ENCODE peak calls at places on chromosomes 11 and 22, in six cellular contexts. G is adrenal gland, C is uterus, X is body of pancreas, F is aorta, O is GM23248. V is an unnamed sample. For H3K27me3 and H3K9me3, the result is how much of the 10 kb centered on the place peaks cover.

GRCh38 chr11:45333023-45333422 is 46.9 kb upstream of the SYT13 start:
- DNase-seq in G (no peak), C (no peak), X (no peak), F (no peak), O (no peak), V (no peak)

GRCh38 chr11:34600339-34601084 is 20.4 kb upstream of the EHF start:
- DNase-seq in G (peak), C (no peak), X (peak), F (no peak), O (no peak), V (no peak)

GRCh38 chr22:19714320-19715252 is at the start of gene SEPTIN5:
- DNase-seq in G (no peak), C (no peak), X (no peak), F (peak), O (peak), V (no peak)

GRCh38 chr11:134228625-134229024 is 4.2 kb downstream of the VPS26B start:
- DNase-seq in G (no peak), C (no peak), X (no peak), F (no peak), O (peak), V (no peak)

GRCh38 chr11:67632175-67632981 is 2.6 kb upstream of the NUDT8 start:
- DNase-seq in G (no peak), C (peak), X (peak), F (no peak), O (no peak), V (no peak)

GRCh38 chr11:73292481-73292880 is 15.6 kb upstream of the ARHGEF17 start:
- DNase-seq in G (no peak), C (no peak), X (no peak), F (peak), O (peak), V (no peak)

GRCh38 chr11:118917488-118918127 is 8.1 kb downstream of the BCL9L start:
- DNase-seq in G (peak), C (peak), X (peak), F (peak), O (peak), V (no peak)

GRCh38 chr11:3984896-3985295 is 109.7 kb upstream of the RRM1 start:
- DNase-seq in G (no peak), C (peak), X (no peak), F (no peak), O (no peak), V (peak)

GRCh38 chr11:67436459-67437081 is 912 bp downstream of the PTPRCAP start:
- DNase-seq in G (no peak), C (peak), X (no peak), F (no peak), O (no peak), V (peak)

GRCh38 chr11:12131943-12132789 is 21.8 kb downstream of the MICAL2 start:
- DNase-seq in G (no peak), C (no peak), X (no peak), F (no peak), O (no peak), V (no peak)

GRCh38 chr11:33980896-33981295 is 70.6 kb upstream of the CAPRIN1 start:
- DNase-seq in G (no peak), C (no peak), X (no peak), F (no peak), O (no peak), V (no peak)

GRCh38 chr11:101445761-101446160 is 138.0 kb downstream of the TRPC6 start:
- DNase-seq in G (no peak), C (no peak), X (no peak), F (no peak), O (peak), V (no peak)

GRCh38 chr22:40128989-40129388 is 48.7 kb upstream of the TNRC6B start:
- DNase-seq in G (no peak), C (no peak), X (peak), F (no peak), O (no peak), V (no peak)

GRCh38 chr11:12213920-12214319 is 103.5 kb downstream of the MICAL2 start:
- DNase-seq in G (no peak), C (no peak), X (no peak), F (no peak), O (peak), V (no peak)

GRCh38 chr22:44395116-44396005 is 82.6 kb upstream of the SHISAL1 start:
- DNase-seq in G (no peak), C (peak), X (no peak), F (peak), O (no peak), V (no peak)

GRCh38 chr11:7688238-7688826 is 15.0 kb upstream of the CYB5R2 start:
- DNase-seq in G (no peak), C (no peak), X (no peak), F (no peak), O (peak), V (no peak)

GRCh38 chr11:43868852-43869567 is 11.6 kb upstream of the ALKBH3 start:
- DNase-seq in G (peak), C (no peak), X (no peak), F (no peak), O (peak), V (peak)

GRCh38 chr11:11636671-11637070 is 14.9 kb upstream of the GALNT18 start:
- DNase-seq in G (no peak), C (no peak), X (no peak), F (no peak), O (no peak), V (no peak)

GRCh38 chr22:47340851-47341436 is 578.5 kb downstream of the TBC1D22A start:
- DNase-seq in G (no peak), C (no peak), X (no peak), F (no peak), O (peak), V (no peak)

GRCh38 chr11:114082767-114083181 is 23.3 kb downstream of the ZBTB16 start:
- DNase-seq in G (peak), C (no peak), X (peak), F (no peak), O (no peak), V (no peak)

GRCh38 chr11:1548221-1549070 is 23.6 kb downstream of the DUSP8 start:
- DNase-seq in G (peak), C (peak), X (peak), F (peak), O (peak), V (peak)

GRCh38 chr11:62543680-62544444 is 2.7 kb downstream of the AHNAK start:
- DNase-seq in G (no peak), C (no peak), X (no peak), F (peak), O (peak), V (no peak)

GRCh38 chr11:129190087-129190486 is 2.0 kb downstream of the ARHGAP32 start:
- DNase-seq in G (no peak), C (no peak), X (no peak), F (no peak), O (peak), V (no peak)

GRCh38 chr11:5712507-5712906 is 22.9 kb downstream of the TRIM22 start:
- DNase-seq in G (no peak), C (no peak), X (no peak), F (no peak), O (peak), V (no peak)

GRCh38 chr11:116578971-116579687 is 193.7 kb downstream of the BUD13 start:
- DNase-seq in G (no peak), C (peak), X (no peak), F (no peak), O (peak), V (no peak)

GRCh38 chr11:74316772-74317505 is 5.5 kb upstream of the P4HA3 start:
- DNase-seq in G (no peak), C (no peak), X (no peak), F (no peak), O (peak), V (no peak)

GRCh38 chr22:25488244-25489020 is 76.0 kb upstream of the GRK3 start:
- DNase-seq in G (peak), C (peak), X (peak), F (peak), O (peak), V (no peak)

GRCh38 chr11:58227956-58228615 is 632 bp downstream of the OR10Q1 start:
- DNase-seq in G (no peak), C (no peak), X (no peak), F (no peak), O (no peak), V (no peak)

GRCh38 chr11:120168960-120169681 is 31.2 kb upstream of the TRIM29 start:
- DNase-seq in G (peak), C (peak), X (peak), F (peak), O (peak), V (peak)

GRCh38 chr22:49670610-49671330 is 156.9 kb downstream of the BRD1 start:
- DNase-seq in G (no peak), C (no peak), X (no peak), F (peak), O (no peak), V (peak)

GRCh38 chr11:74257934-74258553 is 53.4 kb downstream of the P4HA3 start:
- DNase-seq in G (peak), C (peak), X (peak), F (peak), O (peak), V (no peak)

GRCh38 chr11:2769409-2769778 is 69.6 kb upstream of the KCNQ1OT1 start:
- DNase-seq in G (peak), C (no peak), X (no peak), F (no peak), O (no peak), V (no peak)

GRCh38 chr22:48585916-48586798 is 1241.5 kb downstream of the BRD1 start:
- DNase-seq in G (no peak), C (no peak), X (no peak), F (peak), O (no peak), V (no peak)

GRCh38 chr11:72773291-72773690 is 20.6 kb downstream of the STARD10 start:
- DNase-seq in G (peak), C (peak), X (peak), F (no peak), O (peak), V (no peak)

GRCh38 chr11:2361565-2361964 is 15.5 kb upstream of the CD81 start:
- DNase-seq in G (no peak), C (no peak), X (no peak), F (no peak), O (no peak), V (no peak)

GRCh38 chr11:124123587-124123986 is 8.3 kb downstream of the VWA5A start:
- DNase-seq in G (no peak), C (no peak), X (no peak), F (no peak), O (no peak), V (no peak)

GRCh38 chr11:79438631-79439429 is 2.0 kb downstream of the TENM4 start:
- DNase-seq in G (peak), C (peak), X (peak), F (peak), O (peak), V (no peak)

GRCh38 chr11:79439893-79440450 is 858 bp downstream of the TENM4 start:
- DNase-seq in G (peak), C (peak), X (no peak), F (peak), O (no peak), V (no peak)

GRCh38 chr11:79437981-79438630 is 2.7 kb downstream of the TENM4 start:
- DNase-seq in G (peak), C (no peak), X (no peak), F (peak), O (peak), V (no peak)

GRCh38 chr11:79440451-79441158 is at the start of gene TENM4:
- DNase-seq in G (peak), C (peak), X (peak), F (peak), O (peak), V (no peak)

GRCh38 chr11:79439430-79439892 is 1.4 kb downstream of the TENM4 start:
- DNase-seq in G (peak), C (peak), X (no peak), F (no peak), O (peak), V (no peak)
- H3K27me3 ChIP-seq in G (under half), C (under half), X (under half), F (under half), O (half or more), V (half or more)

DNA sequence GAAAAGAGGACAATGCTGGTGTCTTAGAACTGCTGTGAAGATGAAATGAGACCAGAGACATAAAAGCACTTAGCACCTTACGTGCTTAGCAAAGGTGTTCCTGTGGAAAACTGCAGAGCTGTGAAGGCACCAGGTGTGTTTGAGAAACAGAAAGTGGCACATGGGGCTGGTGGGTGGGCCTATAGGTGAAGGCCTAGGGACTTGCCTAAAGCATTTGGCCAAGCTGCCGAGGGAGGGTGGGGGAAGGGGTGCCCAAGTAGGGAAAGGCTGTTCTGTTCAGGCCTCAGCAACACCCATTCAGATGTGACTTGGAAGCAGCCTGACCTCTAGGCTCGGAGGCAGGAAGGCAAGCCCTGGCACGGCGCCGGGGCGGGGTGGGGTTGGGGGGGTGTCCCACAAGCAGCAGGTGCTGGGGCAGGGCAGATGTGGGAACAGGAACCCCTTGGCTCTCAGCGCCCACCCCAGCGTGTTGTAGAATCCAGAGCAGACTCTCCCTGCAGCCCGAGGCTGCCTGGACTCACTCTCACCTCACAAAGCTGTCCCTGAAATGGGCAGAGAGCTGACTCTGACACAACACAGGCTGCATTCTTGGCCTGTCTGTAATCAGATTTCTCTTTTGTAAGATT is 366.7 kb upstream of the NARS2 start:
- DNase-seq in G (no peak), C (no peak), X (no peak), F (no peak), O (no peak), V (no peak)
- H3K27ac ChIP-seq in G (no peak), C (no peak), X (no peak), F (no peak), O (no peak), V (no peak)

GRCh38 chr11:14347494-14347893 is 11.5 kb downstream of the RRAS2 start:
- DNase-seq in G (no peak), C (no peak), X (no peak), F (no peak), O (no peak), V (no peak)

GRCh38 chr11:14346303-14346702 is 12.7 kb downstream of the RRAS2 start:
- DNase-seq in G (no peak), C (no peak), X (no peak), F (no peak), O (no peak), V (no peak)

GRCh38 chr11:14347991-14348390 is 11.0 kb downstream of the RRAS2 start:
- DNase-seq in G (no peak), C (no peak), X (no peak), F (no peak), O (no peak), V (no peak)

GRCh38 chr11:14342906-14343305 is 16.1 kb downstream of the RRAS2 start:
- DNase-seq in G (no peak), C (no peak), X (no peak), F (no peak), O (peak), V (no peak)

DNA sequence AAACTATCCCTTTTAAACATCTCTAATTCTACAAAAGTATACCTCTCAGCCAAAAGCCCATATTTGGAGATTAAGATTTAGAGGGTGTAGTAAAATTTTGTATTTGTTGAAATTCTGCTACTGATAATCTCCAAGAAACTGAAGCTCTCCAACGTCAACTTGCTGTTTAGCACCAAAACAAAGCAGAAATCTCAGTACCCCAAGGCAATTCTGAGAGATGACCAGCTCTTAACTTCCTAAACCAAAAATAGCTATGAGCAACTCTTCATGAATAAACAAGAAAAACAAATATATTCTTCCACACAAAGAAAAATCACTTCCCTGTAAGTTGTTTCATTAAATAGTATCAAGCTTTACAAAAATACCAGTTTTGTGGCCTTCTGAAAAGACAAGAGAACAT is 13.3 kb downstream of the RRAS2 start:
- DNase-seq in G (no peak), C (no peak), X (no peak), F (no peak), O (no peak), V (no peak)
- H3K9me3 ChIP-seq in G (under half), C (under half), X (under half), F (under half), O (under half), V (under half)

DNA sequence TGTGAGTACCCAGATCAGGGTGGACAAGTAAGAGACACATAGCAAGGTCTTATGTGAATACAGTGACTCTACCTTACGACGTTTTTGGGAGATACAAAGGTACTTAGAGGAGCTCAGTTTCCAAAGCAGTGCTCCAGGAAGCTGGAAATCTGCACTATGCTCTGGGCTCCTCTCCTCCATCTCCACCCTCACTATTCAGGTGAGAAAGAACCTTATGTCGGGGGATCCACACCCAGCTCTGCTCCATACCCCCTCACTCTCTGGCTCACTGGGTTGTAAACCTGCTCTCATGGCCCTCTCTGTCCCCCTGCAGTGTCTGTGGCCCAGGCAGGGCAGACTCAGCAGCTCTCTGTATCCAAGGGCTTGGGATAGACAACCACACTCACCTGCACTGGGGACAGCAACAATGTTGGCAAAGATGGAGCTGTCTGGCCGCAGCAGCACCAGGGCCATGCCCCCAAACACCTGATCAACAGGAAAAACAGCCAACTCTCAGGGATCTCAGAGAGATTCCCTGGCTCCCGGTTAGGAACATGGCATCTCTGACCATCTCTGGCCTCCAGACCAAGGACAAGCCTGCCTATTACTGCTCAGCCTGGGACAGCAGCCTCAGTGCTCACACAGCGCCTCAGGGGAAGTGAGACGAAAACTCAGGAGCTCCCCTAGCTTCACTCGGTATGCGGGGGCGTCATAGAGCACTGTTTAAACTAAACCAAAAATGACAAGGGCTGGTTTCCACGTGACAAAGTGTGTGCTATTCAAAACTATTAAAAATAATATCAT is 60.9 kb upstream of the TOP3B start:
- DNase-seq in G (no peak), C (no peak), X (no peak), F (no peak), O (no peak), V (no peak)
- H3K27me3 ChIP-seq in G (under half), C (under half), X (under half), F (under half), O (under half), V (under half)

GRCh38 chr11:77074205-77074604 is 7.4 kb downstream of the CAPN5 start:
- DNase-seq in G (peak), C (peak), X (no peak), F (peak), O (no peak), V (no peak)
- H3K27ac ChIP-seq in G (peak), C (peak), X (peak), F (peak), O (peak), V (no peak)